ENCODE peak calls at places on chromosomes 7 and 10, in seven cellular contexts. One of them, this sample, is unnamed.

GRCh38 chr10:67622984-67623383 is 73.0 kb downstream of the CTNNA3 start:
- DNase-seq in kidney: no peak
- DNase-seq in gastrocnemius medialis: no peak
- DNase-seq in tibial artery: no peak
- DNase-seq in mesendoderm: no peak
- DNase-seq in upper lobe of left lung: no peak
- DNase-seq in mammary epithelial cell: no peak
- DNase-seq in this sample: no peak

GRCh38 chr10:120394446-120394845 is 62.6 kb upstream of the PLPP4 start:
- DNase-seq in kidney: no peak
- DNase-seq in gastrocnemius medialis: no peak
- DNase-seq in tibial artery: no peak
- DNase-seq in mesendoderm: no peak
- DNase-seq in upper lobe of left lung: no peak
- DNase-seq in mammary epithelial cell: no peak
- DNase-seq in this sample: no peak

GRCh38 chr7:133699390-133699789 is 427.8 kb upstream of the LRGUK start:
- DNase-seq in kidney: no peak
- DNase-seq in gastrocnemius medialis: no peak
- DNase-seq in tibial artery: no peak
- DNase-seq in mesendoderm: no peak
- DNase-seq in upper lobe of left lung: no peak
- DNase-seq in mammary epithelial cell: no peak
- DNase-seq in this sample: no peak

GRCh38 chr7:42931447-42931833 is 534 bp downstream of the PSMA2 start:
- DNase-seq in kidney: no peak
- DNase-seq in gastrocnemius medialis: no peak
- DNase-seq in tibial artery: no peak
- DNase-seq in mesendoderm: no peak
- DNase-seq in upper lobe of left lung: no peak
- DNase-seq in mammary epithelial cell: no peak
- DNase-seq in this sample: peak; percentile 14

GRCh38 chr10:123146892-123147634 is 873 bp upstream of the HMX2 start:
- DNase-seq in kidney: no peak
- DNase-seq in gastrocnemius medialis: no peak
- DNase-seq in tibial artery: no peak
- DNase-seq in mesendoderm: no peak
- DNase-seq in upper lobe of left lung: no peak
- DNase-seq in mammary epithelial cell: no peak
- DNase-seq in this sample: no peak

GRCh38 chr7:132654150-132654549 is 77.9 kb upstream of the PLXNA4 start:
- DNase-seq in kidney: no peak
- DNase-seq in gastrocnemius medialis: no peak
- DNase-seq in tibial artery: no peak
- DNase-seq in mesendoderm: peak; percentile 80
- DNase-seq in upper lobe of left lung: no peak
- DNase-seq in mammary epithelial cell: no peak
- DNase-seq in this sample: no peak

GRCh38 chr7:27187158-27187701 is 2.2 kb upstream of the HOXA11 start:
- DNase-seq in kidney: no peak
- DNase-seq in gastrocnemius medialis: no peak
- DNase-seq in tibial artery: peak; percentile 11
- DNase-seq in mesendoderm: no peak
- DNase-seq in upper lobe of left lung: no peak
- DNase-seq in mammary epithelial cell: no peak
- DNase-seq in this sample: no peak

GRCh38 chr7:155216475-155217272 is 81.0 kb upstream of the INSIG1 start:
- DNase-seq in kidney: no peak
- DNase-seq in gastrocnemius medialis: no peak
- DNase-seq in tibial artery: peak; percentile 23
- DNase-seq in mesendoderm: no peak
- DNase-seq in upper lobe of left lung: no peak
- DNase-seq in mammary epithelial cell: no peak
- DNase-seq in this sample: no peak

GRCh38 chr10:99941942-99942835 is 67.6 kb downstream of the DNMBP start:
- DNase-seq in kidney: no peak
- DNase-seq in gastrocnemius medialis: no peak
- DNase-seq in tibial artery: no peak
- DNase-seq in mesendoderm: peak; percentile 40
- DNase-seq in upper lobe of left lung: no peak
- DNase-seq in mammary epithelial cell: no peak
- DNase-seq in this sample: no peak

GRCh38 chr10:60281331-60281730 is 108.3 kb downstream of the ANK3 start:
- DNase-seq in kidney: no peak
- DNase-seq in gastrocnemius medialis: no peak
- DNase-seq in tibial artery: no peak
- DNase-seq in mesendoderm: no peak
- DNase-seq in upper lobe of left lung: no peak
- DNase-seq in mammary epithelial cell: peak; percentile 17
- DNase-seq in this sample: no peak

GRCh38 chr10:23116696-23117095 is 21.3 kb downstream of the MSRB2 start:
- DNase-seq in kidney: no peak
- DNase-seq in gastrocnemius medialis: no peak
- DNase-seq in tibial artery: no peak
- DNase-seq in mesendoderm: no peak
- DNase-seq in upper lobe of left lung: no peak
- DNase-seq in mammary epithelial cell: no peak
- DNase-seq in this sample: no peak

GRCh38 chr10:23110722-23111660 is 15.6 kb downstream of the MSRB2 start:
- DNase-seq in kidney: no peak
- DNase-seq in gastrocnemius medialis: no peak
- DNase-seq in tibial artery: no peak
- DNase-seq in mesendoderm: no peak
- DNase-seq in upper lobe of left lung: peak; percentile 13
- DNase-seq in mammary epithelial cell: no peak
- DNase-seq in this sample: no peak

GRCh38 chr10:23111679-23112286 is 16.4 kb downstream of the MSRB2 start:
- DNase-seq in kidney: no peak
- DNase-seq in gastrocnemius medialis: no peak
- DNase-seq in tibial artery: no peak
- DNase-seq in mesendoderm: no peak
- DNase-seq in upper lobe of left lung: no peak
- DNase-seq in mammary epithelial cell: no peak
- DNase-seq in this sample: no peak

GRCh38 chr10:23120001-23120934 is 24.9 kb downstream of the MSRB2 start:
- DNase-seq in kidney: no peak
- DNase-seq in gastrocnemius medialis: no peak
- DNase-seq in tibial artery: no peak
- DNase-seq in mesendoderm: no peak
- DNase-seq in upper lobe of left lung: no peak
- DNase-seq in mammary epithelial cell: no peak
- DNase-seq in this sample: no peak

GRCh38 chr10:23114228-23114850 is 19.0 kb downstream of the MSRB2 start:
- DNase-seq in kidney: no peak
- DNase-seq in gastrocnemius medialis: no peak
- DNase-seq in tibial artery: no peak
- DNase-seq in mesendoderm: no peak
- DNase-seq in upper lobe of left lung: peak; percentile 20
- DNase-seq in mammary epithelial cell: no peak
- DNase-seq in this sample: no peak
- H3K4me1 ChIP-seq in kidney: no peaks in the 10 kb centered on the region
- H3K4me1 ChIP-seq in gastrocnemius medialis: no peaks in the 10 kb centered on the region
- H3K4me1 ChIP-seq in tibial artery: no peaks in the 10 kb centered on the region
- H3K4me1 ChIP-seq in mesendoderm: no peaks in the 10 kb centered on the region
- H3K4me1 ChIP-seq in upper lobe of left lung: no peaks in the 10 kb centered on the region
- H3K4me1 ChIP-seq in mammary epithelial cell: no peaks in the 10 kb centered on the region
- H3K4me1 ChIP-seq in this sample: no peaks in the 10 kb centered on the region

DNA sequence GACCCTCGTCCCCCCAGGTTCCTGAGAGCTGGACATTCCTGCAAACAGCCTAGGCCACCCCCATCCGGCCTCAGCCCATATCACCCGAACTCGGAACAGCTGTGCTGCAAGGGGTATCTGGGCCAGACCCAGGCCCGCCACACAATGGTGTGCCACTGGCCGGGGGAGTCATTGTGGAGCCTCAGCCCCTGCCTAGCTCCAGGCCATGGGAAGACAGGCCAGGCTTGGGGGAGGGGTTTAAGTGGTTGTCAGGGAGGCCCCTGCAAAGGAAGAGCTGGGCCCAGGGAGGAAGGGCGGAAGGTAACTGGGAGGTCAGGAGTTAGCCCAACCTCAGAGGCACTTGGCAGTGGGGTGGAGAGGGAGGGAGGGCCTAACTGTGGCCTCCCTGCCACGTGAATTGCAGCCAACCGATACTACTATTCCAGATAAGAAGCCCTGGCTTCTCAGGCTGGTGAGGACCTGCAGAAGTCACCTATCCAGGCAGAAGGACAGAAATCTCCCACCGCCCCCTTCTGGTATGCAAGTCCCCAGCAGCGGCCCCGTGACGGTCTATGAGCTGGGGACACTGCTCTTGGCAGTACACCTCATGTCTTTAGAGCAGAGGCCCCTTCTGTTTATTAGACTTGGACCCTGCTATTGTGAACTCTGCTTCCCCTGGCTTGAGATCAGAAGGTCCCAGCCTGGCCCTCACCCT is 26.8 kb downstream of the VSIR start:
- DNase-seq in kidney: peak; percentile 82
- DNase-seq in gastrocnemius medialis: no peak
- DNase-seq in tibial artery: no peak
- DNase-seq in mesendoderm: peak; percentile 87
- DNase-seq in upper lobe of left lung: no peak
- DNase-seq in mammary epithelial cell: no peak
- DNase-seq in this sample: no peak
- H3K27ac ChIP-seq in kidney: peak overlapping the region; percentile 32
- H3K27ac ChIP-seq in gastrocnemius medialis: peak overlapping the region; percentile 52
- H3K27ac ChIP-seq in tibial artery: no peak overlapping the region
- H3K27ac ChIP-seq in mesendoderm: no peak overlapping the region
- H3K27ac ChIP-seq in upper lobe of left lung: peak overlapping the region; percentile 83
- H3K27ac ChIP-seq in mammary epithelial cell: no peak overlapping the region
- H3K27ac ChIP-seq in this sample: no peak overlapping the region

GRCh38 chr7:76357379-76358052 is 1.3 kb downstream of the YWHAG start:
- DNase-seq in kidney: no peak
- DNase-seq in gastrocnemius medialis: peak; percentile 9
- DNase-seq in tibial artery: no peak
- DNase-seq in mesendoderm: no peak
- DNase-seq in upper lobe of left lung: no peak
- DNase-seq in mammary epithelial cell: no peak
- DNase-seq in this sample: no peak

GRCh38 chr7:76356823-76357222 is 2.0 kb downstream of the YWHAG start:
- DNase-seq in kidney: no peak
- DNase-seq in gastrocnemius medialis: peak; percentile 8
- DNase-seq in tibial artery: no peak
- DNase-seq in mesendoderm: peak; percentile 63
- DNase-seq in upper lobe of left lung: no peak
- DNase-seq in mammary epithelial cell: peak; percentile 67
- DNase-seq in this sample: no peak

GRCh38 chr7:76354516-76354915 is 4.3 kb downstream of the YWHAG start:
- DNase-seq in kidney: no peak
- DNase-seq in gastrocnemius medialis: no peak
- DNase-seq in tibial artery: no peak
- DNase-seq in mesendoderm: peak; percentile 65
- DNase-seq in upper lobe of left lung: no peak
- DNase-seq in mammary epithelial cell: no peak
- DNase-seq in this sample: no peak

GRCh38 chr7:76354981-76355730 is 3.6 kb downstream of the YWHAG start:
- DNase-seq in kidney: no peak
- DNase-seq in gastrocnemius medialis: no peak
- DNase-seq in tibial artery: no peak
- DNase-seq in mesendoderm: peak; percentile 65
- DNase-seq in upper lobe of left lung: no peak
- DNase-seq in mammary epithelial cell: no peak
- DNase-seq in this sample: no peak

DNA sequence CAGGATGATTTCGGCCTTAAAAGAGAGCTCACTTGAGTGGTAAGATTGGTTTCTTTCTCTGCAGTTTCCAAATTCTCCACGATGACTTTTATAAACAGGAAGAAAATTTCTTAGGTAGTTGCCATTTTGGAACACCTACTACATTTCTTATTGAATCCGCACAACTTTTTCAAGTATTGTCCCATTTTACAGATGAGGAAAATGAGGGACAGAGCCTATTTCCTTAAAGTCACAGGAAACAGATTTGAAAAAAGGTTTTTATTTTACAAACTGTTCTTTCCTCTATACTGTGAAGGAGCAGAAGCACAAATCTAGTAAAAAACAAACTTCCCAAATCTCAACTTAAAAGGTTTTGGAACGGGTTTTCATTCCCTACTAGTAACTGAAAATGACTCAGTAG is 2.7 kb downstream of the YWHAG start:
- DNase-seq in kidney: no peak
- DNase-seq in gastrocnemius medialis: no peak
- DNase-seq in tibial artery: no peak
- DNase-seq in mesendoderm: no peak
- DNase-seq in upper lobe of left lung: no peak
- DNase-seq in mammary epithelial cell: no peak
- DNase-seq in this sample: no peak
- H3K4me3 ChIP-seq in kidney: no peak overlapping the region
- H3K4me3 ChIP-seq in gastrocnemius medialis: no peak overlapping the region
- H3K4me3 ChIP-seq in tibial artery: no peak overlapping the region
- H3K4me3 ChIP-seq in mesendoderm: no peak overlapping the region
- H3K4me3 ChIP-seq in upper lobe of left lung: no peak overlapping the region
- H3K4me3 ChIP-seq in mammary epithelial cell: peak overlapping the region; percentile 94
- H3K4me3 ChIP-seq in this sample: no peak overlapping the region

GRCh38 chr7:149856-150636 is 42.3 kb upstream of the FAM20C start:
- DNase-seq in kidney: peak; percentile 91
- DNase-seq in gastrocnemius medialis: peak; percentile 44
- DNase-seq in tibial artery: peak; percentile 83
- DNase-seq in mesendoderm: peak; percentile 40
- DNase-seq in upper lobe of left lung: peak; percentile 91
- DNase-seq in mammary epithelial cell: no peak
- DNase-seq in this sample: no peak

GRCh38 chr7:148543-148931 is 43.8 kb upstream of the FAM20C start:
- DNase-seq in kidney: no peak
- DNase-seq in gastrocnemius medialis: no peak
- DNase-seq in tibial artery: no peak
- DNase-seq in mesendoderm: no peak
- DNase-seq in upper lobe of left lung: no peak
- DNase-seq in mammary epithelial cell: no peak
- DNase-seq in this sample: no peak

GRCh38 chr7:150811-151221 is 41.6 kb upstream of the FAM20C start:
- DNase-seq in kidney: peak; percentile 77
- DNase-seq in gastrocnemius medialis: no peak
- DNase-seq in tibial artery: peak; percentile 66
- DNase-seq in mesendoderm: no peak
- DNase-seq in upper lobe of left lung: peak; percentile 56
- DNase-seq in mammary epithelial cell: no peak
- DNase-seq in this sample: no peak

GRCh38 chr7:145863-146262 is 46.5 kb upstream of the FAM20C start:
- DNase-seq in kidney: no peak
- DNase-seq in gastrocnemius medialis: no peak
- DNase-seq in tibial artery: no peak
- DNase-seq in mesendoderm: no peak
- DNase-seq in upper lobe of left lung: no peak
- DNase-seq in mammary epithelial cell: no peak
- DNase-seq in this sample: no peak

GRCh38 chr7:148932-149855 is 43.2 kb upstream of the FAM20C start:
- DNase-seq in kidney: peak; percentile 99
- DNase-seq in gastrocnemius medialis: peak; percentile 98
- DNase-seq in tibial artery: peak; percentile 99
- DNase-seq in mesendoderm: peak; percentile 99
- DNase-seq in upper lobe of left lung: peak; percentile 99
- DNase-seq in mammary epithelial cell: peak; percentile 98
- DNase-seq in this sample: peak; percentile 98
- H3K4me1 ChIP-seq in kidney: peaks cover 13% of the 10 kb centered on the region
- H3K4me1 ChIP-seq in gastrocnemius medialis: peaks cover 15% of the 10 kb centered on the region
- H3K4me1 ChIP-seq in tibial artery: peaks cover 17% of the 10 kb centered on the region
- H3K4me1 ChIP-seq in mesendoderm: no peaks in the 10 kb centered on the region
- H3K4me1 ChIP-seq in upper lobe of left lung: peaks cover 9% of the 10 kb centered on the region
- H3K4me1 ChIP-seq in mammary epithelial cell: peaks cover 10% of the 10 kb centered on the region
- H3K4me1 ChIP-seq in this sample: peaks cover 6% of the 10 kb centered on the region

GRCh38 chr10:128026620-128027281 is 99.5 kb downstream of the MKI67 start:
- DNase-seq in kidney: no peak
- DNase-seq in gastrocnemius medialis: no peak
- DNase-seq in tibial artery: no peak
- DNase-seq in mesendoderm: no peak
- DNase-seq in upper lobe of left lung: no peak
- DNase-seq in mammary epithelial cell: no peak
- DNase-seq in this sample: no peak
- H3K27ac ChIP-seq in kidney: no peak overlapping the region
- H3K27ac ChIP-seq in gastrocnemius medialis: no peak overlapping the region
- H3K27ac ChIP-seq in tibial artery: no peak overlapping the region
- H3K27ac ChIP-seq in mesendoderm: no peak overlapping the region
- H3K27ac ChIP-seq in upper lobe of left lung: no peak overlapping the region
- H3K27ac ChIP-seq in mammary epithelial cell: no peak overlapping the region
- H3K27ac ChIP-seq in this sample: no peak overlapping the region

GRCh38 chr10:108601856-108602255 is 1321.5 kb downstream of the XPNPEP1 start:
- DNase-seq in kidney: no peak
- DNase-seq in gastrocnemius medialis: no peak
- DNase-seq in tibial artery: no peak
- DNase-seq in mesendoderm: no peak
- DNase-seq in upper lobe of left lung: no peak
- DNase-seq in mammary epithelial cell: peak; percentile 44
- DNase-seq in this sample: no peak
- H3K4me3 ChIP-seq in kidney: no peak overlapping the region
- H3K4me3 ChIP-seq in gastrocnemius medialis: no peak overlapping the region
- H3K4me3 ChIP-seq in tibial artery: no peak overlapping the region
- H3K4me3 ChIP-seq in mesendoderm: no peak overlapping the region
- H3K4me3 ChIP-seq in upper lobe of left lung: no peak overlapping the region
- H3K4me3 ChIP-seq in mammary epithelial cell: no peak overlapping the region
- H3K4me3 ChIP-seq in this sample: no peak overlapping the region